ENCODE peak calls at places on chromosomes 5 and 9, in four cellular contexts. S is A549, C is HepG2, K is SK-N-SH. F is an unnamed sample.

GRCh38 chr9:123473226-123473625 is 117.2 kb downstream of the CRB2 start:
- DNase-seq in S (no peak), C (no peak), K (peak), F (no peak)

GRCh38 chr9:110933350-110934001 is 104.8 kb downstream of the LPAR1 start:
- DNase-seq in S (no peak), C (no peak), K (no peak), F (peak)

GRCh38 chr5:15694694-15695093 is 194.7 kb downstream of the FBXL7 start:
- DNase-seq in S (no peak), C (no peak), K (no peak), F (no peak)

GRCh38 chr5:14082973-14083372 is 60.2 kb upstream of the TRIO start:
- DNase-seq in S (no peak), C (no peak), K (no peak), F (no peak)

GRCh38 chr9:116100711-116101111 is 52.9 kb upstream of the PAPPA start:
- DNase-seq in S (no peak), C (no peak), K (no peak), F (no peak)

GRCh38 chr5:32523625-32524024 is 61.7 kb upstream of the SUB1 start:
- DNase-seq in S (peak), C (peak), K (peak), F (no peak)

GRCh38 chr5:143179126-143179740 is 224.3 kb downstream of the NR3C1 start:
- DNase-seq in S (no peak), C (no peak), K (no peak), F (no peak)

GRCh38 chr5:108420182-108420581 is 38.3 kb upstream of the FBXL17 start:
- DNase-seq in S (no peak), C (no peak), K (no peak), F (no peak)

GRCh38 chr9:4424891-4425290 is 65.4 kb upstream of the SLC1A1 start:
- DNase-seq in S (no peak), C (no peak), K (no peak), F (no peak)

GRCh38 chr5:97111004-97111403 is 31.4 kb downstream of the LIX1 start:
- DNase-seq in S (no peak), C (no peak), K (no peak), F (no peak)

GRCh38 chr5:109558364-109558763 is 131.4 kb upstream of the MAN2A1 start:
- DNase-seq in S (no peak), C (no peak), K (no peak), F (no peak)

GRCh38 chr5:155466851-155467250 is 453.3 kb downstream of the KIF4B start:
- DNase-seq in S (no peak), C (no peak), K (no peak), F (no peak)

GRCh38 chr5:171808951-171809350 is 23.3 kb downstream of the SMIM23 start:
- DNase-seq in S (no peak), C (no peak), K (no peak), F (no peak)

GRCh38 chr5:35183243-35183955 is 46.9 kb downstream of the PRLR start:
- DNase-seq in S (peak), C (peak), K (peak), F (peak)

GRCh38 chr5:150434502-150434901 is 15.0 kb downstream of the RPS14 start:
- DNase-seq in S (no peak), C (peak), K (no peak), F (no peak)

GRCh38 chr9:109107402-109108240 is 12.1 kb downstream of the TMEM245 start:
- DNase-seq in S (peak), C (peak), K (no peak), F (no peak)

GRCh38 chr9:95679874-95680273 is 163.1 kb upstream of the PTCH1 start:
- DNase-seq in S (no peak), C (no peak), K (no peak), F (no peak)

GRCh38 chr5:79489773-79490172 is 24.2 kb downstream of the HOMER1 start:
- DNase-seq in S (no peak), C (no peak), K (no peak), F (no peak)

GRCh38 chr5:72202331-72202825 is 95.1 kb downstream of the MAP1B start:
- DNase-seq in S (no peak), C (no peak), K (no peak), F (no peak)

GRCh38 chr5:143536364-143536763 is 132.9 kb upstream of the NR3C1 start:
- DNase-seq in S (peak), C (peak), K (no peak), F (no peak)

GRCh38 chr5:127549551-127549950 is 32.1 kb downstream of the PRRC1 start:
- DNase-seq in S (no peak), C (no peak), K (peak), F (no peak)

GRCh38 chr5:173055722-173055982 is 500 bp upstream of the CREBRF start:
- DNase-seq in S (no peak), C (peak), K (peak), F (no peak)

GRCh38 chr9:32011049-32011448 is 373.4 kb upstream of the ACO1 start:
- DNase-seq in S (peak), C (no peak), K (no peak), F (no peak)

GRCh38 chr9:18466101-18466500 is 7.9 kb upstream of the ADAMTSL1 start:
- DNase-seq in S (no peak), C (no peak), K (no peak), F (no peak)

GRCh38 chr9:99561435-99562262 is 260.0 kb upstream of the NR4A3 start:
- DNase-seq in S (no peak), C (no peak), K (no peak), F (no peak)

GRCh38 chr5:172870261-172870806 is 36.3 kb downstream of the ERGIC1 start:
- DNase-seq in S (peak), C (no peak), K (no peak), F (no peak)

GRCh38 chr9:74681901-74682300 is 184.8 kb downstream of the RORB start:
- DNase-seq in S (no peak), C (no peak), K (no peak), F (no peak)

GRCh38 chr5:157740211-157740610 is 3.3 kb upstream of the LSM11 start:
- DNase-seq in S (peak), C (peak), K (peak), F (no peak)

GRCh38 chr5:169974121-169974770 is 6.0 kb downstream of the INSYN2B start:
- DNase-seq in S (no peak), C (no peak), K (no peak), F (no peak)

GRCh38 chr9:98929866-98930265 is 13.8 kb upstream of the COL15A1 start:
- DNase-seq in S (no peak), C (no peak), K (no peak), F (no peak)

GRCh38 chr5:8905021-8905420 is 640.9 kb downstream of the SEMA5A start:
- DNase-seq in S (no peak), C (no peak), K (no peak), F (no peak)

GRCh38 chr5:113022661-113023060 is 46.1 kb downstream of the DCP2 start:
- DNase-seq in S (no peak), C (no peak), K (no peak), F (peak)

GRCh38 chr5:5772202-5772601 is 349.7 kb downstream of the ICE1 start:
- DNase-seq in S (no peak), C (no peak), K (no peak), F (no peak)

GRCh38 chr9:89363311-89363670 is 45.0 kb downstream of the SECISBP2 start:
- DNase-seq in S (no peak), C (no peak), K (no peak), F (no peak)

GRCh38 chr9:130937146-130938076 is 1.6 kb downstream of the FIBCD1 start:
- DNase-seq in S (no peak), C (no peak), K (no peak), F (no peak)

DNA sequence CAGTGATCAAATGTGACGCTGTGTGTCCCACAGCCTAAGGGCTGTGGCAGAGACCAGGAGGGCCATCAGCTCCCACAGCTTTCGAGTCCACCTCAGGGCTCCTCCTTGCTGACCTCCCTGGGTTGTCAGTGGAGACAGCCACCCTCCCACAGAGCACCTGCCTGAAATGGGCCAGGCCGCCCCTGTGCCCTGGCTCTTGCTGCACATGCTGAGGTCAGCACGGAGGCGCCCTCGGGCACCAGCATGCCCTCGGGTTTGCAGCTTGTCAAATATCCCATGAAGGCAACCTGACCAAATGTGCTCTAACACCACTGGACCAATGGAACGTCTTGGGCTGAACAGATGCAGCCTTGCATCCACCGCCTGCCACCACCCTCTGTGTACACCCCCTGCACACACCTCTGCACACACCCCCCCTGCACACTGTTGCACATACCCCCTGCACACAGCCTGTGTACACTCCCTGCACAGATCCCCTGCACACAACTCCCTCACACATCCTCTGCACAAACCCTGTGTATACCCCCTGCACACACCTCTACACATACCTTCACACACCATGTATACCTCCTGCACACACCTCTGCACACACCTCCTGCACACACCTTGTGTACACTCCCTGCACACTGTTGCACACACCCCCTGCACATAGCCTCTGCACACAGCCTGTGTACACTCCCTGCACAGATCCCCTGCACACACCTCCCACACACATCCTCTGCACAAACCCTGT is 2.0 kb upstream of the CEP72 start:
- DNase-seq in S (no peak), C (no peak), K (no peak), F (no peak)
- TF ChIP-seq RFX5 in S (no peak), C (no peak), K (no peak), F (no peak)

DNA sequence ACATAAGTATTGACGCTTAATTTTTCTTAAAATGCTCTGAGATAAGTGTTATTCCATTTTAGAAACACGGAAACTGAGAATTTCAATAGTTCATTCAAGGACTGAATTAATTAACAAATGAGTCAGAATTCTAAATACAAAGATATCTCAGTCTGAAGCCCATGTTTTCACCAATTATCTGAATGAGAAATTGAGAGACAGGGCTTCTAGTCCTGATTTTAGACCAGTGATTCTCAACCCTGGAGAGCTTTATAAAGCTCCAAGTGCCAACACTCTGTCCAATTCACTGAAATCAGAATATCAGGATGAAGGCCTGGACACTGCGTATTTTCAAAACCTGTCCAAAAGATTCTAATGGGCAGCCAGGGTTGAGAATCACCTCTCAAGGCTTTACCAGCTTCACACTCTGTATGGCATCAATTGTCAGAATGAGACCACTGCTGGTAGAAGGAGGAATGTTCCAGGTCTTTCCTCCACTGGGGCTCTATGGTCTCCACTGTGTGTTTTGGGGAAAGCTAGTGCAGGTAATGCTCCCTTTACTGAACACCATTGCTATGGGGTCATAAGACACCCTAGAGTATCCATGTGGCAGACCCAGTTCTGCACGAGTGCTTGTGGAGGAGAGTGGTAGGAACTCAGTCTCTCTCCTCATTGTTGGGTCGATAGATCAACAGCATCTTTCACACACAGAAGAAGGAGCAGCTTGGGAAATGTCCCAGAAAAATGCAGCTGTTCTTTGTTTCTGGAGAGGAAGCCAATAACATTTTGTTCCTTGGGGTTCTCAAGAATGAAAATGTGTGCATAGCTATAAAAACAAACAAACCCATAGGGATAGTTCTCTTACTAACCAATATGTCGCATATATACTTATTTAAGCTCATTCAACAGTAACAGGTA is 99.7 kb upstream of the OSMR start:
- DNase-seq in S (no peak), C (no peak), K (no peak), F (no peak)
- TF ChIP-seq RFX5 in S (no peak), C (no peak), K (no peak), F (no peak)

GRCh38 chr5:111865356-111865755 is 108.4 kb upstream of the NREP start:
- DNase-seq in S (no peak), C (no peak), K (no peak), F (no peak)
- TF ChIP-seq RFX5 in S (no peak), C (no peak), K (no peak), F (no peak)

GRCh38 chr5:54883374-54884194 is 101.8 kb downstream of the ESM1 start:
- DNase-seq in S (no peak), C (no peak), K (peak), F (no peak)
- TF ChIP-seq RFX5 in S (no peak), C (no peak), K (no peak), F (no peak)

DNA sequence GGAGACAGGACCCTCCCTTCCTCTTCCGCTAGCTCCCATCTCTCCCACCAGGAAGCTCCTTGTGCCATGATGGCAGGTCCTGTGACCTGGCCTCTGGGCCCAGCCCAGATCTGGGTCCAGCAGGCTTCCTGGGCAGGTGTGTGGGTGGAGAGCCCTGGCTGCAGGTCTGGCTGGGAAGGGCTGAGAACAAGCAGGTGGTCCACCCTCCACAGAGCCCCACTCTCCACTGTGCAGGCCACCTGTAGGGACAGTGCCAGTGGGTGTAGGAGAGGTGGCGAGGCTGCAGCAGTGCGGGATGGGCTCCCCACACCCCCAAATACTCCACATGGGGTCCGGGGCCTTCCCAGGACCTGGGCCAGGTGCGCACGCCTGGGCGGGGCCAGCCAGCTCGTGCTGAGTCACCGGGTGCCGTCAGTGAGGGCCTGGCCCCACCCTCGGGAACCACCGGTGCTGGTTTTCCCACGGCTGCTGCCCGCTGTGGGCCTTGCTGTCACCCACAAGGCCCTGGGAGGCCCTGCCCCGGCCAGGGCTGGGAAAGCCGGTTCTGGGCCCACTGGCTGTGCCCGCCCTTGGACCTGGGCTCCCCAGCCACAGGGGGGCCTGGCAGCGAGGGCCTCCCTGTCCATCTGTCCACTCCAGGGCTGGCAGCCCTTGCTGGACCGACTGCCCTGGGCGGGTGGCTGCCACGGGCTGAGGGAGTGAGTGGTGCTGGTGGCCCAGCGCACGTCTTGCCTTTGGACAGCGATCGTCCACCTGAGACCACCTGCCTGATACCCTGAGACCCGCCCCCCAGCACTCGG is 9.3 kb upstream of the NRARP start:
- DNase-seq in S (peak), C (no peak), K (peak), F (no peak)
- TF ChIP-seq RFX5 in S (no peak), C (no peak), K (no peak), F (no peak)

F was measured in GM12878.